ENCODE peak calls at places on chromosome 5, in four cellular contexts. R is HCT116, G is K562, M is A549. L is an unnamed sample.

GRCh38 chr5:59296317-59297264 is 596.9 kb downstream of the PDE4D start:
- DNase-seq in R (no peak), G (no peak), M (peak; percentile 52), L (no peak)

GRCh38 chr5:74632947-74633356 is 7.6 kb downstream of the ENC1 start:
- DNase-seq in R (peak; percentile 57), G (no peak), M (no peak), L (no peak)

GRCh38 chr5:115542651-115543364 is 1.8 kb downstream of the FEM1C start:
- DNase-seq in R (no peak), G (no peak), M (no peak), L (no peak)

GRCh38 chr5:151118898-151119600 is 38.2 kb upstream of the TNIP1 start:
- DNase-seq in R (no peak), G (no peak), M (no peak), L (no peak)

GRCh38 chr5:72529383-72529782 is 22.2 kb upstream of the ZNF366 start:
- DNase-seq in R (no peak), G (no peak), M (no peak), L (peak; percentile 20)

GRCh38 chr5:100797863-100798262 is 105.2 kb downstream of the ST8SIA4 start:
- DNase-seq in R (no peak), G (no peak), M (no peak), L (no peak)

GRCh38 chr5:14250094-14250777 is 107.1 kb downstream of the TRIO start:
- DNase-seq in R (no peak), G (peak; percentile 63), M (no peak), L (peak; percentile 86)

GRCh38 chr5:37841223-37841622 is 1.4 kb upstream of the GDNF start:
- DNase-seq in R (no peak), G (no peak), M (no peak), L (no peak)

GRCh38 chr5:83025690-83026472 is 51.3 kb downstream of the TMEM167A start:
- DNase-seq in R (peak; percentile 12), G (peak; percentile 10), M (no peak), L (peak; percentile 45)

GRCh38 chr5:146717951-146718350 is 160.6 kb downstream of the PPP2R2B start:
- DNase-seq in R (no peak), G (no peak), M (no peak), L (no peak)

GRCh38 chr5:179110528-179110927 is 50.4 kb downstream of the ZNF354C start:
- DNase-seq in R (no peak), G (no peak), M (no peak), L (no peak)

GRCh38 chr5:31100781-31101180 is 92.7 kb upstream of the CDH6 start:
- DNase-seq in R (no peak), G (no peak), M (no peak), L (no peak)

GRCh38 chr5:1727571-1727970 is 72.1 kb downstream of the MRPL36 start:
- DNase-seq in R (no peak), G (no peak), M (no peak), L (peak; percentile 58)

GRCh38 chr5:149044453-149045117 is 18.3 kb downstream of the SH3TC2 start:
- DNase-seq in R (no peak), G (no peak), M (no peak), L (no peak)

GRCh38 chr5:192970-193831 is 1.9 kb downstream of the LRRC14B start:
- DNase-seq in R (no peak), G (no peak), M (no peak), L (no peak)

GRCh38 chr5:4018007-4018406 is 422.4 kb downstream of the IRX1 start:
- DNase-seq in R (no peak), G (no peak), M (no peak), L (no peak)

GRCh38 chr5:76174101-76174500 is 90.9 kb downstream of the SV2C start:
- DNase-seq in R (no peak), G (no peak), M (no peak), L (no peak)

GRCh38 chr5:79932510-79933504 is 58.3 kb downstream of the MTX3 start:
- DNase-seq in R (no peak), G (no peak), M (no peak), L (no peak)

GRCh38 chr5:133821311-133821741 is 147.1 kb downstream of the C5orf15 start:
- DNase-seq in R (no peak), G (no peak), M (no peak), L (no peak)

GRCh38 chr5:176735383-176736265 is 74.7 kb upstream of the UNC5A start:
- DNase-seq in R (no peak), G (no peak), M (no peak), L (no peak)

GRCh38 chr5:79582186-79582585 is 30.1 kb upstream of the TENT2 start:
- DNase-seq in R (no peak), G (no peak), M (no peak), L (no peak)

GRCh38 chr5:178078197-178078995 is 34.9 kb upstream of the N4BP3 start:
- DNase-seq in R (no peak), G (no peak), M (no peak), L (no peak)

GRCh38 chr5:43193171-43193951 is 1.3 kb downstream of the NIM1K start:
- DNase-seq in R (peak; percentile 3), G (peak; percentile 53), M (peak; percentile 76), L (peak; percentile 75)
- H3K4me3 ChIP-seq in R (no peak overlapping the region), G (no peak overlapping the region), M (peak overlapping the region; percentile 61), L (peak overlapping the region; percentile 60)

GRCh38 chr5:172412724-172413260 is 41.5 kb downstream of the SH3PXD2B start:
- DNase-seq in R (no peak), G (no peak), M (no peak), L (no peak)
- H3K4me1 ChIP-seq in R (no peaks in the 10 kb centered on the region), G (no peaks in the 10 kb centered on the region), M (peaks cover 40% of the 10 kb centered on the region), L (peaks cover 4% of the 10 kb centered on the region)

GRCh38 chr5:132009706-132010405 is 1.6 kb downstream of the ACSL6 start:
- DNase-seq in R (no peak), G (no peak), M (no peak), L (peak; percentile 14)

GRCh38 chr5:132013006-132013689 is 1.7 kb upstream of the ACSL6 start:
- DNase-seq in R (no peak), G (no peak), M (no peak), L (no peak)

GRCh38 chr5:132010645-132011560 is 555 bp downstream of the ACSL6 start:
- DNase-seq in R (no peak), G (peak; percentile 32), M (no peak), L (peak; percentile 62)

GRCh38 chr5:132012385-132013005 is 1.0 kb upstream of the ACSL6 start:
- DNase-seq in R (no peak), G (peak; percentile 51), M (no peak), L (peak; percentile 88)

GRCh38 chr5:132011561-132012384 is at the start of gene ACSL6:
- DNase-seq in R (no peak), G (peak; percentile 69), M (peak; percentile 35), L (peak; percentile 62)
- TF ChIP-seq REST in R (no peak), G (no peak), M (no peak), L (peak; percentile 42)

GRCh38 chr5:169020102-169020501 is 280.8 kb downstream of the SLIT3 start:
- DNase-seq in R (peak; percentile 8), G (no peak), M (no peak), L (peak; percentile 72)
- H3K4me3 ChIP-seq in R (no peak overlapping the region), G (no peak overlapping the region), M (no peak overlapping the region), L (no peak overlapping the region)

GRCh38 chr5:33931136-33931535 is 5.0 kb upstream of the RXFP3 start:
- DNase-seq in R (no peak), G (no peak), M (no peak), L (peak; percentile 72)
- H3K4me1 ChIP-seq in R (no peaks in the 10 kb centered on the region), G (peaks cover 4% of the 10 kb centered on the region), M (peaks cover 9% of the 10 kb centered on the region), L (peaks cover 51% of the 10 kb centered on the region)

DNA sequence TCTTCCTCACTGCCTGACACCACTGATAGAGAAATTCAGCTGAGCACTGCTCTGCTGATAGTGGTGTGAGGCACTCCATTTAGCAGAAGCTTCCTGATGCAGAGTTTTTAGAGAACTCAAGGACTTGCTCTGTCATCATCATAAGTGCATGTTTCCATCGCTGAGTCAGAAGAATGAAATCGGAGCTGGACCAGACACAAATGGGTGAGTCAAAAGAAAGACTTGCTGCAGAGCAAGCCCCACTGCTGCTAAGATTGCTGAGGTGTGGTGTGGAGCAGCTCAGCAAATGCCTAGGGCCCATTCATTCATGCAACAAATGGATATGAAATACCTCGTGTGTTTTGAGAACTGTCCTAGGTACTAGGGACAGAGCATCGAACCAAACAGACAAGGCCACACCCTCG is 410.2 kb upstream of the SLC30A5 start:
- DNase-seq in R (peak; percentile 80), G (no peak), M (peak; percentile 58), L (no peak)
- TF ChIP-seq REST in R (peak; percentile 82), G (no peak), M (peak; percentile 72), L (peak; percentile 43)

L was measured in GM23338.